ENCODE peak calls at places on chromosomes 3 and 15, in six cellular contexts. B is cardiac muscle cell, L is HepG2, H is IMR-90, Y is left lung, E is psoas muscle. Q is an unnamed sample. For H3K4me1 and H3K27me3, the result is how much of the 10 kb centered on the place peaks cover.

GRCh38 chr15:79682285-79682684 is 214.5 kb downstream of the MTHFS start:
- DNase-seq in B (peak), L (no peak), H (peak), Y (no peak), E (peak), Q (no peak)

GRCh38 chr3:50714953-50715352 is 40.2 kb downstream of the DOCK3 start:
- DNase-seq in B (peak), L (no peak), H (no peak), Y (no peak), E (no peak), Q (peak)

GRCh38 chr15:31471731-31472430 is 145.2 kb downstream of the KLF13 start:
- DNase-seq in B (peak), L (no peak), H (peak), Y (no peak), E (no peak), Q (peak)

GRCh38 chr15:28985691-28986090 is 99.9 kb downstream of the APBA2 start:
- DNase-seq in B (no peak), L (no peak), H (no peak), Y (no peak), E (no peak), Q (no peak)

GRCh38 chr3:82157952-82158351 is 396.5 kb upstream of the GBE1 start:
- DNase-seq in B (peak), L (no peak), H (peak), Y (no peak), E (no peak), Q (peak)

GRCh38 chr15:42736178-42736792 is 643 bp downstream of the CDAN1 start:
- DNase-seq in B (peak), L (no peak), H (no peak), Y (no peak), E (peak), Q (no peak)

GRCh38 chr15:90677807-90678790 is 39.0 kb upstream of the BLM start:
- DNase-seq in B (no peak), L (no peak), H (peak), Y (no peak), E (no peak), Q (no peak)

GRCh38 chr15:73346735-73347312 is 21.9 kb downstream of the HCN4 start:
- DNase-seq in B (peak), L (peak), H (peak), Y (peak), E (peak), Q (peak)

GRCh38 chr3:195823286-195823685 is 11.6 kb upstream of the MUC4 start:
- DNase-seq in B (no peak), L (no peak), H (no peak), Y (peak), E (no peak), Q (peak)

GRCh38 chr3:188830955-188831354 is 340.8 kb upstream of the TPRG1 start:
- DNase-seq in B (peak), L (no peak), H (no peak), Y (no peak), E (no peak), Q (no peak)

GRCh38 chr3:116864627-116864927 is 155.0 kb downstream of the TUSC7 start:
- DNase-seq in B (no peak), L (no peak), H (no peak), Y (no peak), E (no peak), Q (no peak)

GRCh38 chr15:90079619-90080559 is 22.4 kb downstream of the IDH2 start:
- DNase-seq in B (no peak), L (no peak), H (no peak), Y (no peak), E (no peak), Q (no peak)

GRCh38 chr3:126287536-126288181 is 69.5 kb downstream of the KLF15 start:
- DNase-seq in B (peak), L (peak), H (peak), Y (no peak), E (peak), Q (peak)

GRCh38 chr15:71295242-71296031 is 180.2 kb downstream of the THSD4 start:
- DNase-seq in B (peak), L (peak), H (peak), Y (no peak), E (no peak), Q (peak)

GRCh38 chr3:41717591-41718093 is 244.3 kb downstream of the ULK4 start:
- DNase-seq in B (no peak), L (no peak), H (no peak), Y (no peak), E (no peak), Q (no peak)

GRCh38 chr15:47753591-47753990 is 36.3 kb downstream of the SEMA6D start:
- DNase-seq in B (no peak), L (no peak), H (no peak), Y (no peak), E (no peak), Q (no peak)

GRCh38 chr3:86578071-86578470 is 412.9 kb downstream of the VGLL3 start:
- DNase-seq in B (no peak), L (no peak), H (no peak), Y (no peak), E (no peak), Q (peak)

GRCh38 chr3:30500666-30501399 is 105.6 kb upstream of the TGFBR2 start:
- DNase-seq in B (no peak), L (no peak), H (no peak), Y (no peak), E (no peak), Q (no peak)

GRCh38 chr3:194225988-194226663 is 90.2 kb downstream of the HES1 start:
- DNase-seq in B (no peak), L (no peak), H (no peak), Y (no peak), E (no peak), Q (no peak)

GRCh38 chr3:42043116-42043796 is 47.9 kb upstream of the TRAK1 start:
- DNase-seq in B (peak), L (peak), H (peak), Y (no peak), E (no peak), Q (no peak)

GRCh38 chr15:63715818-63716217 is 117.9 kb downstream of the HERC1 start:
- DNase-seq in B (no peak), L (no peak), H (no peak), Y (no peak), E (no peak), Q (peak)

GRCh38 chr3:46087871-46088270 is 60.6 kb upstream of the XCR1 start:
- DNase-seq in B (peak), L (no peak), H (peak), Y (no peak), E (no peak), Q (no peak)
- H3K4me1 ChIP-seq in B (under half), L (under half), H (under half), Y (half or more), E (under half), Q (under half)

GRCh38 chr3:120147072-120147871 is 53.0 kb upstream of the GSK3B start:
- DNase-seq in B (no peak), L (peak), H (no peak), Y (no peak), E (no peak), Q (no peak)
- TF ChIP-seq CTCF in B (no peak), L (peak), H (no peak), Y (no peak), E (no peak), Q (peak)

GRCh38 chr15:98861188-98861587 is 146.4 kb downstream of the PGPEP1L start:
- DNase-seq in B (no peak), L (no peak), H (no peak), Y (no peak), E (no peak), Q (no peak)
- H3K27me3 ChIP-seq in B (under half), L (under half), H (under half), Y (under half), E (under half), Q (under half)

DNA sequence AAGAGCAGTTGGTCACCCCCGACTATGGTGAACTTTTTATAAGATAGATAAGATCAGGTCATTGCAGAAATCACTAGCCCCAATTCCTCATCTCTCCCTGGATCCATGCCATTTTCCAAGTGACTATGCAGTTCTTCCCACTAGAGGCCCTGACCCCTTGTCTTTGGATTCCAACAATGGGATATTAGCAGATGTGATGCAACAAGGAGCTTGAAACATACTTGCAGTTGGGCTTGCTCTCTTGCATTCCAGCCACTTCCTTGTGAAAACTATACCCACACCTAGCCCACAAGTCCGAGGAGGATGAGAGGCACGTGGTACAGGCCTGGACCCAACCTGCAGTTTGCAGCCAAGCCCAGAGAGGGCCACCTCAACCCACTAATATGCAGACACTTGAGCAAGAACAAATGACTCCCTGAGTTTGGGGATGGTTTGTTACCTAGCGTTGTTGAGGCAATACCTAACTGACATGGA is 60.6 kb downstream of the SUCLG2 start:
- DNase-seq in B (peak), L (peak), H (peak), Y (no peak), E (no peak), Q (peak)
- H3K4me1 ChIP-seq in B (under half), L (under half), H (under half), Y (under half), E (under half), Q (under half)

DNA sequence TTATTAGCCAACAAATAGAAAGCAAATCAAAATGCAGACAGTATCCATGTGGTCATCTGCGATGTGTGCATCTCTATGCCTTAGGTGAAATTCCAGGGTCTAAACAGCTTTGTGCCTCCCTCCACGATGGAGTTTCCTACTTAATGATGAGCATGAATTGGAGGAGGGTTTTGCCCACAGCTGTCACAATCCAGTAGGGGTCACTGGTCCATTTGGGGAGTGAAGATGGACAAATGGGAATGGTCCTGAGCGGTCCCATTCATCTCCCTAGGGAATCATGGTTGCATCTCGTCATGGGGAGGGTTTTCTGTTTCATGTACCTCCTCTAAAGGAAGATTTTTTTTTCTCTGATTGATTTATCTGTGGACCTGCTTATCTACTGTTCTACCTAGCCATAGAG is 358.0 kb downstream of the PTPRG start:
- DNase-seq in B (no peak), L (no peak), H (no peak), Y (no peak), E (no peak), Q (no peak)
- TF ChIP-seq CTCF in B (no peak), L (peak), H (no peak), Y (no peak), E (no peak), Q (peak)